ENCODE peak calls at places on chromosome 18, in six cellular contexts. C is osteoblast, O is GM20000, V is GM12865, A is astrocyte of the spinal cord, S is bronchial epithelial cell. G is an unnamed sample.

GRCh38 chr18:23585007-23585871 is 1.1 kb downstream of the NPC1 start:
- DNase-seq in C (peak; percentile 23), O (peak; percentile 56), V (peak; percentile 40), A (peak; percentile 28), S (peak; percentile 86), G (peak; percentile 13)

GRCh38 chr18:30359521-30359920 is 683.0 kb downstream of the DSC3 start:
- DNase-seq in C (no peak), O (no peak), V (no peak), A (no peak), S (peak; percentile 37), G (no peak)

GRCh38 chr18:59671533-59671932 is 25.7 kb downstream of the CCBE1 start:
- DNase-seq in C (no peak), O (no peak), V (no peak), A (no peak), S (no peak), G (no peak)

GRCh38 chr18:37364237-37364636 is 201.4 kb downstream of the CELF4 start:
- DNase-seq in C (no peak), O (no peak), V (no peak), A (no peak), S (no peak), G (no peak)

GRCh38 chr18:50559750-50560680 is at the start of gene MAPK4:
- DNase-seq in C (peak; percentile 91), O (peak; percentile 81), V (peak; percentile 7), A (peak; percentile 1), S (peak; percentile 7), G (no peak)

GRCh38 chr18:75201273-75201898 is 7.6 kb downstream of the PTGR3 start:
- DNase-seq in C (no peak), O (no peak), V (no peak), A (peak; percentile 50), S (no peak), G (no peak)

GRCh38 chr18:79377187-79377891 is 18.4 kb upstream of the NFATC1 start:
- DNase-seq in C (no peak), O (no peak), V (no peak), A (no peak), S (no peak), G (no peak)

GRCh38 chr18:62777814-62778213 is 62.5 kb downstream of the PHLPP1 start:
- DNase-seq in C (no peak), O (no peak), V (no peak), A (no peak), S (no peak), G (no peak)

GRCh38 chr18:12882416-12882815 is 1.6 kb downstream of the PTPN2 start:
- DNase-seq in C (peak; percentile 81), O (no peak), V (no peak), A (peak; percentile 22), S (no peak), G (no peak)

GRCh38 chr18:7755753-7756475 is 188.8 kb downstream of the PTPRM start:
- DNase-seq in C (no peak), O (no peak), V (no peak), A (no peak), S (peak; percentile 27), G (no peak)

GRCh38 chr18:40911582-40912254 is 1043.3 kb upstream of the PIK3C3 start:
- DNase-seq in C (no peak), O (no peak), V (no peak), A (peak; percentile 45), S (peak; percentile 75), G (no peak)

DNA sequence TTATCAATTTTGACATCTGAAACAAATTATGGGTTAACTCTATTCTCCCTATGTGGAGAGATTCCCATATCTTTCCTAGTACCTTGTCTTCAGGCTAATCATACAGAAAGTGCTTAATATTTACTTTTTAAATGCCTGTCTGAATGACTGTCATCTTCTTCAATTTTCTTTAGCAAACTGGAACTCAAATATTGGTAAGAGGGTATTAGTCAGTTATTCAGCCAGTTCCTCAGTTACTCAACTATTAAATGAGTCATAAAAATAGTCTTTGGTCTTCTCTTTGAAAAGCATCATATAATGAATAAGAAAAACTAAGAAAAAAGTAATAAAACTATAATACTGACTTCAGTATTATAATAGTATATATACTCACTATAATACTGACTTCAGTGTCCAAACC is 1037.9 kb upstream of the PIK3C3 start:
- DNase-seq in C (no peak), O (no peak), V (no peak), A (peak; percentile 20), S (peak; percentile 84), G (no peak)
- TF ChIP-seq CTCF in C (no peak), O (no peak), V (no peak), A (no peak), S (no peak), G (no peak)

GRCh38 chr18:58416704-58417683 is 211.9 kb downstream of the ALPK2 start:
- DNase-seq in C (peak; percentile 89), O (no peak), V (no peak), A (peak; percentile 78), S (peak; percentile 25), G (no peak)
- TF ChIP-seq CTCF in C (no peak), O (no peak), V (no peak), A (no peak), S (no peak), G (no peak)

DNA sequence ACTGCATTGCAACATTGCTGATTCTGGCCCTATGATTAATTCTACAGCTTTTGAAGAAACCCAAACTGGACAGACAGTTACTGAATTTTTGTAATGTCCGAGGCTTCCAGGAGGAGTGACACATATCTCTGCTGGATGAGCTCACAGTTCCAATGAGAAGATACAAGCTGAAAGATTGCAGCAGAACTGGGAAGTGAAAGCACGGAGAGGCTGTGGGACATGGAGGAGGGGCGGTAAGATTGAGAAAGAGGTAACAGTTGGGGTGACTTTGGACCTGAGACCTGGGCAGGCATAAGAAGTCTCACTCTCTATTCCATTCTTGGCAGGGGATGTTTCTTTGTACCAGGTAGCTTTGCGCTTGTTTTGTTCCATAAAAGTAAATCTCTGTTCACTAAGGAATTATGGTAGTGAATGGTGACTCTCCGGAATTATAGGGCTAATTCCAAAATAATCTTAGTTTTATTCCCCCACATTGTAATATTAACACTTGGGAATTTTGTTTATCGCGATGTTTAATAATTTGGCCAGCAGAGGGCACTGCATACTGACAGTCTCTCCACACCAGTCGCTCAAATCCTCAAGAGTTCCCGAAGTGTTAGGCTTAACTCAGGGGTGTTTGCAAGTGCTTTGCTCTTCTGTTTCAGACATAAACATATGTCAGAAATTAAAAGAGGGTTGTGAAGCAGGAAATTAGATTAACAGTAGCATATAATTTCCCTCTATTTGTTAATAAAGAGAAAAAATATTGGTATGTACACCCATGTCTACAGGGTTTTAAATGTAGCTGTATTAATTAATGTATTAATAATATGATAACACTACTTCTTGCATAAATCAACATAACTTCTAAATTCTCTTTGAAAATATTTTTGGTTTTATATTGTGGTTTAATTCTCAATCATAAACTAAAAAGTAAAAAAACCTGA is 201.4 kb downstream of the SOCS6 start:
- DNase-seq in C (no peak), O (peak; percentile 40), V (peak; percentile 54), A (peak; percentile 59), S (peak; percentile 52), G (peak; percentile 54)
- TF ChIP-seq CTCF in C (peak; percentile 77), O (peak; percentile 61), V (peak; percentile 51), A (peak; percentile 64), S (peak; percentile 55), G (peak; percentile 90)

DNA sequence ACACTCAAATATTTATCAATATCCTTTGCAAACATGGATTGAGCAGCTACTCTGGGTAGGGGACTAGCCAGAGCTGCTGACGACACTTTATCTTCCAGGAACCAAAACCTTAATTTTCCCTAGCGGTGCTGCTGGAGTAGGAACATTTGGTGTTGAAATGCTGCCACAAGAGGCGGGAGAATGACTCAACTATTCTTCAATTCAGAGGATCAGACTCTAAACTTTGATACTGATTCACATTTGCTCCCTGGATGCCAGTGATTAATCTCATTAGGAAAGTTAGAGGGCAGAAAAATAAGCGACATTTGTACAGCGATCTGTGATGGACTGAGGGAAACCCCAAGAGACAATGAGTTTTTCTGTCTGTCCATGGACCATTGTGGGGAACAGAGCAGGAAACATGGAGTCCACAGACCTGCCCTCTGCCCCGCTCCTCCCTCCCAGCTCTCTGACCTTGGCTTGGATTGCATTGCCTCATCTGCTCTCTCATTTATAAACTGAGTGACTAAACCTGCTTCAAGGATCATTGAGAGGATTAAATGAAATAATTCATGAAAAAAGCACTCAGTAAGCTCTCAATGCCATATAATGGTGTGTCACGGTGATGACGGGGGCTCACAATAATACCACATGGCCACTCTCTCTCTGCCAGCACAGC is 12.6 kb upstream of the EPB41L3 start:
- DNase-seq in C (no peak), O (no peak), V (no peak), A (peak; percentile 62), S (no peak), G (no peak)
- TF ChIP-seq CTCF in C (no peak), O (no peak), V (no peak), A (peak; percentile 17), S (no peak), G (no peak)

GRCh38 chr18:48022021-48022420 is 91.6 kb upstream of the SMAD2 start:
- DNase-seq in C (no peak), O (no peak), V (no peak), A (no peak), S (no peak), G (no peak)

GRCh38 chr18:48024009-48024512 is 93.6 kb upstream of the SMAD2 start:
- DNase-seq in C (no peak), O (no peak), V (no peak), A (no peak), S (no peak), G (no peak)

GRCh38 chr18:48024891-48025660 is 94.6 kb upstream of the SMAD2 start:
- DNase-seq in C (no peak), O (no peak), V (no peak), A (no peak), S (no peak), G (no peak)

GRCh38 chr18:48022531-48023330 is 92.3 kb upstream of the SMAD2 start:
- DNase-seq in C (peak; percentile 93), O (peak; percentile 77), V (peak; percentile 61), A (peak; percentile 66), S (peak; percentile 72), G (peak; percentile 68)

DNA sequence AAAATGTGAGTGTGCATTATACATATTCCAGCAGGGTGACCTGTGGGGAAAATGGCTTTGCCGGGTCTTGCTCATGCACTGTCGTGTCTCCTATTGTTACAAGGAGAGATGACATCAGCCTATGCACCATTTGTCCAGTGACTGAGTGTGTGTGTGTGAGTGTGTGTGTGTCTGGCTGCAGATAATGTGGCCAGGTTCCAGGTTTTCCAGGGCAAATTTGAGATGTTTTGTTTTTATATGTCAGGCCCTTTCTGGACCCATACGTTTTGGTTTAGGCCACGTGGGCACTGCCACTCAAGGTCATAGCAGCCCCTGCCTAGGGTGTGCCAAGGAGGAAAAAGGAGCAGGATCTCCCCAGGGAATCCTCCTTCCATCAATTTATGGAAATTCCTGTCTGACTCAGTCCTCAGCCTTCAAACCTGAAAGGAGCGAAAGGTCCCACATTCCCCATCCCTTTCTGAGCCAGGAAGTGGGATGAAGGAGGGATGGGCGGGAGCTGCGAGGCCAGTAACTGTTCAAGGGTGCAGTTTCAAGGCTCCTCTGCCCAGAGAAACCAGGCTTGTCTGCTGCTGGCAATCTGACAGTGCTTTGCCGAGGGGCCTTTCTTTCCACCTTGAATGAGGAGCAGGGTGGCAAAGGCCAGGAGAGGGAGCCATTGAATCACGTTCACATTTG is 93.0 kb upstream of the SMAD2 start:
- DNase-seq in C (peak; percentile 94), O (peak; percentile 55), V (peak; percentile 28), A (peak; percentile 57), S (peak; percentile 80), G (peak; percentile 25)
- TF ChIP-seq CTCF in C (peak; percentile 51), O (no peak), V (peak; percentile 21), A (peak; percentile 50), S (peak; percentile 71), G (peak; percentile 53)

GRCh38 chr18:56869189-56869777 is 218.1 kb downstream of the WDR7 start:
- DNase-seq in C (peak; percentile 10), O (peak; percentile 12), V (peak; percentile 70), A (peak; percentile 42), S (peak; percentile 67), G (peak; percentile 61)
- TF ChIP-seq CTCF in C (peak; percentile 75), O (peak; percentile 59), V (peak; percentile 62), A (peak; percentile 59), S (peak; percentile 67), G (peak; percentile 85)